ENCODE peak calls at places on chromosomes 12 and 14, in nine cellular contexts. K, R, Z, V, U, C, H, G and P are unnamed samples.

GRCh38 chr12:84910549-84911241 is 1.9 kb downstream of the SLC6A15 start:
- DNase-seq in K (no peak), R (no peak), Z (no peak), V (peak), U (no peak), C (peak), H (no peak), G (no peak), P (peak)

GRCh38 chr14:105448706-105449111 is 25.9 kb upstream of the CRIP2 start:
- DNase-seq in K (peak), R (peak), Z (peak), V (peak), U (peak), C (peak), H (peak), G (no peak), P (peak)

GRCh38 chr14:34106310-34106709 is 155.4 kb upstream of the EGLN3 start:
- DNase-seq in K (no peak), R (no peak), Z (no peak), V (no peak), U (no peak), C (no peak), H (no peak), G (no peak), P (no peak)

GRCh38 chr14:89757313-89757939 is 197.1 kb downstream of the EFCAB11 start:
- DNase-seq in K (no peak), R (no peak), Z (no peak), V (no peak), U (no peak), C (no peak), H (no peak), G (no peak), P (no peak)

GRCh38 chr14:88852632-88853031 is 28.2 kb downstream of the TTC8 start:
- DNase-seq in K (no peak), R (no peak), Z (no peak), V (no peak), U (no peak), C (no peak), H (no peak), G (no peak), P (no peak)

GRCh38 chr12:101779200-101779599 is 39.9 kb upstream of the SYCP3 start:
- DNase-seq in K (no peak), R (no peak), Z (no peak), V (no peak), U (no peak), C (no peak), H (no peak), G (no peak), P (no peak)

GRCh38 chr12:48070731-48071130 is 35.1 kb downstream of the SENP1 start:
- DNase-seq in K (no peak), R (no peak), Z (no peak), V (no peak), U (no peak), C (no peak), H (no peak), G (no peak), P (no peak)

GRCh38 chr12:84704851-84705250 is 207.7 kb downstream of the SLC6A15 start:
- DNase-seq in K (no peak), R (no peak), Z (no peak), V (no peak), U (no peak), C (no peak), H (no peak), G (no peak), P (no peak)

GRCh38 chr14:104433401-104434213 is 146.0 kb upstream of the C14orf180 start:
- DNase-seq in K (no peak), R (no peak), Z (no peak), V (no peak), U (no peak), C (no peak), H (no peak), G (no peak), P (no peak)

GRCh38 chr12:109247831-109248654 is 61.0 kb downstream of the FOXN4 start:
- DNase-seq in K (no peak), R (no peak), Z (peak), V (no peak), U (no peak), C (no peak), H (no peak), G (no peak), P (no peak)

GRCh38 chr12:102811125-102811737 is 105.8 kb downstream of the PAH start:
- DNase-seq in K (no peak), R (peak), Z (peak), V (peak), U (no peak), C (peak), H (no peak), G (no peak), P (no peak)

GRCh38 chr12:105766029-105766428 is 372.7 kb downstream of the NUAK1 start:
- DNase-seq in K (no peak), R (no peak), Z (no peak), V (no peak), U (no peak), C (no peak), H (no peak), G (no peak), P (no peak)

GRCh38 chr12:18414671-18415070 is 153.4 kb downstream of the PIK3C2G start:
- DNase-seq in K (no peak), R (no peak), Z (no peak), V (no peak), U (no peak), C (no peak), H (no peak), G (no peak), P (no peak)

GRCh38 chr12:87975879-87976278 is 53.3 kb downstream of the C12orf50 start:
- DNase-seq in K (no peak), R (no peak), Z (no peak), V (no peak), U (no peak), C (no peak), H (no peak), G (no peak), P (no peak)

GRCh38 chr12:122855985-122856831 is 21.0 kb downstream of the HIP1R start:
- DNase-seq in K (no peak), R (no peak), Z (no peak), V (no peak), U (no peak), C (no peak), H (no peak), G (no peak), P (no peak)

GRCh38 chr14:70666364-70666691 is 24.6 kb downstream of the TTC9 start:
- DNase-seq in K (no peak), R (no peak), Z (no peak), V (no peak), U (no peak), C (no peak), H (no peak), G (no peak), P (no peak)

GRCh38 chr12:75571651-75572050 is 60.2 kb upstream of the KRR1 start:
- DNase-seq in K (no peak), R (no peak), Z (no peak), V (no peak), U (no peak), C (no peak), H (no peak), G (no peak), P (no peak)

GRCh38 chr12:93751864-93752610 is 74.9 kb downstream of the CRADD start:
- DNase-seq in K (peak), R (peak), Z (no peak), V (peak), U (no peak), C (no peak), H (no peak), G (no peak), P (peak)

GRCh38 chr12:89567691-89568239 is 41.9 kb upstream of the POC1B start:
- DNase-seq in K (no peak), R (no peak), Z (no peak), V (no peak), U (no peak), C (no peak), H (no peak), G (no peak), P (no peak)

GRCh38 chr12:108060054-108060453 is 69.0 kb upstream of the WSCD2 start:
- DNase-seq in K (no peak), R (no peak), Z (no peak), V (no peak), U (no peak), C (no peak), H (no peak), G (no peak), P (no peak)

GRCh38 chr14:61517861-61518802 is 177.2 kb upstream of the HIF1A start:
- DNase-seq in K (no peak), R (no peak), Z (no peak), V (no peak), U (no peak), C (no peak), H (no peak), G (peak), P (peak)

GRCh38 chr12:16359512-16360491 is 12.4 kb downstream of the MGST1 start:
- DNase-seq in K (no peak), R (no peak), Z (peak), V (peak), U (no peak), C (peak), H (peak), G (no peak), P (peak)

GRCh38 chr12:76020281-76020680 is 11.3 kb downstream of the PHLDA1 start:
- DNase-seq in K (no peak), R (peak), Z (no peak), V (peak), U (peak), C (peak), H (no peak), G (no peak), P (peak)

GRCh38 chr14:69715725-69716482 is 51.0 kb upstream of the SRSF5 start:
- DNase-seq in K (peak), R (no peak), Z (no peak), V (peak), U (no peak), C (peak), H (peak), G (peak), P (peak)

GRCh38 chr12:79547735-79548347 is 142.9 kb downstream of the PAWR start:
- DNase-seq in K (peak), R (peak), Z (peak), V (peak), U (peak), C (peak), H (no peak), G (peak), P (peak)

GRCh38 chr12:114920828-114921579 is 237.0 kb upstream of the TBX3 start:
- DNase-seq in K (no peak), R (no peak), Z (no peak), V (peak), U (no peak), C (peak), H (no peak), G (no peak), P (peak)

GRCh38 chr12:13631873-13632272 is 349.5 kb downstream of the GRIN2B start:
- DNase-seq in K (no peak), R (no peak), Z (no peak), V (no peak), U (no peak), C (no peak), H (no peak), G (no peak), P (no peak)

GRCh38 chr14:53767566-53767965 is 189.1 kb downstream of the BMP4 start:
- DNase-seq in K (no peak), R (no peak), Z (no peak), V (no peak), U (no peak), C (no peak), H (no peak), G (peak), P (no peak)

GRCh38 chr12:130491421-130492357 is 154.0 kb downstream of the PIWIL1 start:
- DNase-seq in K (no peak), R (no peak), Z (no peak), V (no peak), U (no peak), C (no peak), H (no peak), G (no peak), P (no peak)

GRCh38 chr12:103929051-103929908 is 930 bp upstream of the HSP90B1 start:
- DNase-seq in K (peak), R (peak), Z (peak), V (peak), U (peak), C (peak), H (peak), G (peak), P (peak)

GRCh38 chr12:57460457-57461325 is 1.1 kb downstream of the GLI1 start:
- DNase-seq in K (no peak), R (no peak), Z (no peak), V (no peak), U (no peak), C (no peak), H (no peak), G (no peak), P (no peak)

GRCh38 chr12:22518067-22518719 is 26.1 kb downstream of the C2CD5 start:
- DNase-seq in K (no peak), R (no peak), Z (no peak), V (peak), U (no peak), C (no peak), H (peak), G (peak), P (peak)

GRCh38 chr12:15613981-15614380 is 175.2 kb downstream of the EPS8 start:
- DNase-seq in K (no peak), R (no peak), Z (no peak), V (peak), U (no peak), C (no peak), H (no peak), G (no peak), P (peak)